ENCODE peak calls at places on chromosomes 5 and 9, in six cellular contexts. One of them, this sample, is unnamed.

GRCh38 chr9:35666547-35666946 is 1.6 kb upstream of the ARHGEF39 start:
- DNase-seq in heart right ventricle: no peak
- DNase-seq in HCT116: no peak
- DNase-seq in Panc1: no peak
- DNase-seq in cardiac muscle cell: no peak
- DNase-seq in neuronal stem cell: no peak
- DNase-seq in this sample: no peak

GRCh38 chr9:123373941-123374340 is 17.9 kb downstream of the CRB2 start:
- DNase-seq in heart right ventricle: no peak
- DNase-seq in HCT116: no peak
- DNase-seq in Panc1: no peak
- DNase-seq in cardiac muscle cell: peak; percentile 44
- DNase-seq in neuronal stem cell: peak; percentile 82
- DNase-seq in this sample: no peak

GRCh38 chr5:39670391-39670790 is 245.6 kb upstream of the DAB2 start:
- DNase-seq in heart right ventricle: no peak
- DNase-seq in HCT116: no peak
- DNase-seq in Panc1: no peak
- DNase-seq in cardiac muscle cell: no peak
- DNase-seq in neuronal stem cell: peak; percentile 23
- DNase-seq in this sample: no peak

GRCh38 chr9:125851971-125852370 is 104.8 kb downstream of the PBX3 start:
- DNase-seq in heart right ventricle: no peak
- DNase-seq in HCT116: no peak
- DNase-seq in Panc1: no peak
- DNase-seq in cardiac muscle cell: peak; percentile 23
- DNase-seq in neuronal stem cell: no peak
- DNase-seq in this sample: no peak

GRCh38 chr9:19009566-19009965 is 23.4 kb downstream of the SAXO1 start:
- DNase-seq in heart right ventricle: no peak
- DNase-seq in HCT116: no peak
- DNase-seq in Panc1: no peak
- DNase-seq in cardiac muscle cell: no peak
- DNase-seq in neuronal stem cell: no peak
- DNase-seq in this sample: no peak

GRCh38 chr5:169288066-169288753 is 12.7 kb downstream of the SLIT3 start:
- DNase-seq in heart right ventricle: no peak
- DNase-seq in HCT116: no peak
- DNase-seq in Panc1: no peak
- DNase-seq in cardiac muscle cell: no peak
- DNase-seq in neuronal stem cell: no peak
- DNase-seq in this sample: no peak

GRCh38 chr5:171335616-171336015 is 26.6 kb downstream of the TLX3 start:
- DNase-seq in heart right ventricle: no peak
- DNase-seq in HCT116: no peak
- DNase-seq in Panc1: no peak
- DNase-seq in cardiac muscle cell: no peak
- DNase-seq in neuronal stem cell: no peak
- DNase-seq in this sample: no peak

GRCh38 chr5:36168737-36169136 is 16.8 kb downstream of the SKP2 start:
- DNase-seq in heart right ventricle: no peak
- DNase-seq in HCT116: no peak
- DNase-seq in Panc1: no peak
- DNase-seq in cardiac muscle cell: no peak
- DNase-seq in neuronal stem cell: no peak
- DNase-seq in this sample: peak; percentile 29

GRCh38 chr5:115418788-115419187 is 122.3 kb upstream of the CCDC112 start:
- DNase-seq in heart right ventricle: no peak
- DNase-seq in HCT116: no peak
- DNase-seq in Panc1: no peak
- DNase-seq in cardiac muscle cell: no peak
- DNase-seq in neuronal stem cell: no peak
- DNase-seq in this sample: no peak

DNA sequence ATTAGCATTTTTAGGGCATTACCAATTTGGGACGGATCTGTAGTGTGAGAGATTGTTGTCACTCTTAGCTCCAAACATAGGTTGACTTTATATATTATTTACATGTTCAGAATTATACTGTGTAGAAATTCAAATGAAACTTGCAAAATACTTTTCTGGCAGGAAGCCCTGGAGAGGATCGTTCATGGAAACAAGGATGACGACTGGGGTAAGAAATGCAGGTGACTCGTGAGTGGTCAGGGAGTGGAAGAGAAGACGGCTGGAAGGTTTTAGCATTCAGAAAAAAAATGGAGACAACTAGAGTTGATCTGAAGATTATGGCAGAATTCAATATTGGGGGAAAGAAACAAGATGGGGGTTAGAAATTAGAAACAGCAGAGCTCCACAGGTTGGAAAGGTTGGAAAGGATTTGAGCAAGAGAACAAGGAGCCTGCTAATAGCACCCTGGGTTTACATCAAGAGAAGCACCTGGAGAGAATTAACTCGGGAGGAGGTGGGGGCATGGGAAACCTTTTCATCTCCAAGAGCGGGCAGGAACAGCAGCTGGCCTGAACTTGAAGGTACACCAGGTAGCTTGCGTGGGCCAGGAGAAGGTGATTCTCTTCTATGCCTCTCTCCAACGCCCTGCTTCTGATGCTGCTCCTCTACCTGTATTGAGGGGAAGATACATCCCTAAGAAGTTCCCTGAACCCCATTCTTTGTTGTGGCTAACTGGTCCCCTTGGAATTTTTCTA is 37.0 kb upstream of the GLRX start:
- DNase-seq in heart right ventricle: no peak
- DNase-seq in HCT116: no peak
- DNase-seq in Panc1: no peak
- DNase-seq in cardiac muscle cell: peak; percentile 89
- DNase-seq in neuronal stem cell: no peak
- DNase-seq in this sample: no peak
- H3K4me3 ChIP-seq in heart right ventricle: no peak overlapping the region
- H3K4me3 ChIP-seq in HCT116: peak overlapping the region; percentile 49
- H3K4me3 ChIP-seq in Panc1: no peak overlapping the region
- H3K4me3 ChIP-seq in cardiac muscle cell: peak overlapping the region; percentile 1
- H3K4me3 ChIP-seq in neuronal stem cell: no peak overlapping the region
- H3K4me3 ChIP-seq in this sample: no peak overlapping the region

DNA sequence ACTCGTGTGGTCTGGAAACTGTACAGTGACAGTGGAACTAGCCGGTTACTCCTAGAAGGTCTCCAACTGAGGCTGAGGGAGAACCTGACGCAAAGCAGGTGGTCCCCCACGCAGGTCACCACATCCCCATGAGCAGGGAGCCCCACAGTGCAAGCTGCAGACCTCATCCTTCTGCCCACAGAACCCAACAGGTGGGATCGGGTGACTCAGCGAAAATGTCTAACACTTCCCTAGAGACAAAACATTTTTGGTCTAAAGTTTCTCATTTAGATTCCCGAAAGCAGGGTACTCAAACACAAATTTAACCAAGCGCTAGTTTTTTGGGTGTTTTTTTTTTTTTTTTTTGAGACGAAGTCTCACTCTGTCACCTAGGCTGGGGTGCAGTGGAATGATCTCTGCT is 62.4 kb upstream of the RETREG1 start:
- DNase-seq in heart right ventricle: no peak
- DNase-seq in HCT116: no peak
- DNase-seq in Panc1: no peak
- DNase-seq in cardiac muscle cell: no peak
- DNase-seq in neuronal stem cell: no peak
- DNase-seq in this sample: no peak
- H3K4me1 ChIP-seq in heart right ventricle: no peaks in the 10 kb centered on the region
- H3K4me1 ChIP-seq in HCT116: no peaks in the 10 kb centered on the region
- H3K4me1 ChIP-seq in Panc1: no peaks in the 10 kb centered on the region
- H3K4me1 ChIP-seq in cardiac muscle cell: no peaks in the 10 kb centered on the region
- H3K4me1 ChIP-seq in neuronal stem cell: no peaks in the 10 kb centered on the region
- H3K4me1 ChIP-seq in this sample: no peaks in the 10 kb centered on the region

DNA sequence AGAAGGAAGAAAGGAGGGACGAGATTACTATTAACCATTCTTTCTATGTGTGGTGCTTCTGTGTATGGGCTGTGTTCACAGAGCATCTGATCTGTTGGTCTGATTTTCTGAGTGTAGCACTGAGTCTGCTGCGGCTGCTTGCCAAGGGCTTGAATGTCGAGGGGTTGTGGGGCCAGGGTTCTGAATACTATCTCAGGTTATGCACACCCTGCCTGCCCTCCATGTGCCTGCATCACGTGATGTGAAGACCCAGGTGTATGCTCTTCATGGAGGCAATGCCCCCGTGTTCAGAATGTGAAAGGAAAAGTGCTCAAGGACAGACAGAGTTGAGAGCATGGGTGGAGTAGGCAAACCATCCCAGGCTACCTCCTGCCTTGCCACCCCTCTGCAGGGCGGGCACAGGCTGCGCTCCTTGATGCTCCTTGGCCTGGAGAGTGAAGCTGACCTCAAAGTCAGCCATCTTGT is 254.9 kb downstream of the FANCC start:
- DNase-seq in heart right ventricle: no peak
- DNase-seq in HCT116: no peak
- DNase-seq in Panc1: no peak
- DNase-seq in cardiac muscle cell: no peak
- DNase-seq in neuronal stem cell: no peak
- DNase-seq in this sample: no peak
- H3K4me3 ChIP-seq in heart right ventricle: no peak overlapping the region
- H3K4me3 ChIP-seq in HCT116: no peak overlapping the region
- H3K4me3 ChIP-seq in Panc1: no peak overlapping the region
- H3K4me3 ChIP-seq in cardiac muscle cell: no peak overlapping the region
- H3K4me3 ChIP-seq in neuronal stem cell: no peak overlapping the region
- H3K4me3 ChIP-seq in this sample: no peak overlapping the region

GRCh38 chr9:134220311-134220710 is 55.9 kb upstream of the RNU6ATAC start:
- DNase-seq in heart right ventricle: no peak
- DNase-seq in HCT116: no peak
- DNase-seq in Panc1: no peak
- DNase-seq in cardiac muscle cell: no peak
- DNase-seq in neuronal stem cell: no peak
- DNase-seq in this sample: no peak
- H3K4me1 ChIP-seq in heart right ventricle: peaks cover 11% of the 10 kb centered on the region
- H3K4me1 ChIP-seq in HCT116: no peaks in the 10 kb centered on the region
- H3K4me1 ChIP-seq in Panc1: no peaks in the 10 kb centered on the region
- H3K4me1 ChIP-seq in cardiac muscle cell: peaks cover 17% of the 10 kb centered on the region
- H3K4me1 ChIP-seq in neuronal stem cell: peaks cover 6% of the 10 kb centered on the region
- H3K4me1 ChIP-seq in this sample: no peaks in the 10 kb centered on the region

GRCh38 chr5:122844136-122844915 is 1.1 kb upstream of the SNX24 start:
- DNase-seq in heart right ventricle: no peak
- DNase-seq in HCT116: no peak
- DNase-seq in Panc1: no peak
- DNase-seq in cardiac muscle cell: peak; percentile 12
- DNase-seq in neuronal stem cell: no peak
- DNase-seq in this sample: no peak
- H3K4me3 ChIP-seq in heart right ventricle: no peak overlapping the region
- H3K4me3 ChIP-seq in HCT116: peak overlapping the region; percentile 80
- H3K4me3 ChIP-seq in Panc1: peak overlapping the region; percentile 86
- H3K4me3 ChIP-seq in cardiac muscle cell: peak overlapping the region; percentile 100
- H3K4me3 ChIP-seq in neuronal stem cell: peak overlapping the region; percentile 68
- H3K4me3 ChIP-seq in this sample: peak overlapping the region; percentile 96